ENCODE peak calls at places on chromosomes 12 and 14, in four cellular contexts. E is T-cell; S is CD4-positive, alpha-beta T cell; V is stimulated activated CD8-positive, alpha-beta memory T cell treated with anti-CD3 and anti-CD28 coated beads, Interleukin-12 subunit alpha, Interleukin-12 subunit beta, amount 100 ng/mL, for 1 hour. N is an unnamed sample.

GRCh38 chr14:20757963-20758362 is 10.2 kb upstream of the EDDM3B start:
- DNase-seq in E (peak), V (no peak), S (no peak), N (no peak)

GRCh38 chr12:45966486-45966885 is 23.9 kb downstream of the SCAF11 start:
- DNase-seq in E (no peak), V (no peak), S (no peak), N (no peak)

GRCh38 chr12:130815028-130815741 is 23.9 kb downstream of the STX2 start:
- DNase-seq in E (no peak), S (no peak), V (no peak), N (no peak)

GRCh38 chr12:103016381-103016780 is 58.9 kb downstream of the ASCL1 start:
- DNase-seq in E (no peak), S (no peak), V (no peak), N (no peak)

GRCh38 chr14:68724914-68725313 is 68.0 kb downstream of the ZFP36L1 start:
- DNase-seq in E (no peak), V (no peak), S (no peak), N (no peak)

GRCh38 chr12:34016361-34016760 is 5.9 kb upstream of the ALG10 start:
- DNase-seq in S (no peak), E (no peak), V (no peak), N (no peak)

GRCh38 chr14:104283197-104284106 is 145.1 kb downstream of the KIF26A start:
- DNase-seq in E (no peak), V (no peak), S (no peak), N (no peak)

GRCh38 chr12:41762691-41763090 is 382.0 kb downstream of the GXYLT1 start:
- DNase-seq in V (no peak), S (no peak), E (no peak), N (no peak)

GRCh38 chr14:20606190-20606901 is 15.2 kb upstream of the RNASE12 start:
- DNase-seq in V (no peak), E (no peak), S (no peak), N (no peak)

GRCh38 chr14:100665518-100666032 is 61.1 kb upstream of the DLK1 start:
- DNase-seq in V (no peak), S (no peak), E (no peak), N (no peak)

GRCh38 chr12:1217191-1217949 is 226.3 kb downstream of the ERC1 start:
- DNase-seq in E (no peak), V (no peak), S (no peak), N (no peak)

GRCh38 chr14:97077687-97078086 is 280.5 kb downstream of the VRK1 start:
- DNase-seq in S (no peak), E (no peak), V (no peak), N (no peak)

GRCh38 chr14:33563492-33563891 is 387.4 kb downstream of the EGLN3 start:
- DNase-seq in S (no peak), V (no peak), E (no peak), N (no peak)

GRCh38 chr12:43882578-43883178 is 46.8 kb downstream of the TMEM117 start:
- DNase-seq in V (no peak), S (peak), E (no peak), N (peak)

GRCh38 chr14:71271166-71271945 is 364.1 kb downstream of the PCNX1 start:
- DNase-seq in S (no peak), V (no peak), E (no peak), N (no peak)

GRCh38 chr12:30044206-30044605 is 260.5 kb upstream of the TMTC1 start:
- DNase-seq in E (no peak), V (no peak), S (no peak), N (no peak)

GRCh38 chr14:90693413-90693812 is 122.8 kb downstream of the TTC7B start:
- DNase-seq in E (no peak), V (no peak), S (no peak), N (no peak)

GRCh38 chr12:82182601-82183000 is 175.6 kb downstream of the CCDC59 start:
- DNase-seq in E (no peak), S (no peak), V (no peak), N (no peak)

GRCh38 chr14:95098984-95099599 is 58.2 kb downstream of the DICER1 start:
- DNase-seq in S (peak), E (peak), V (peak), N (peak)

GRCh38 chr14:65238456-65238855 is 136.1 kb upstream of the MAX start:
- DNase-seq in E (no peak), V (no peak), S (no peak), N (no peak)

GRCh38 chr12:57629897-57630471 is 3.0 kb downstream of the B4GALNT1 start:
- DNase-seq in E (no peak), V (no peak), S (no peak), N (no peak)

GRCh38 chr12:53596920-53597363 is 29.2 kb downstream of the ATF7 start:
- DNase-seq in S (no peak), V (no peak), E (no peak), N (no peak)